ENCODE peak calls at places on chromosomes 4 and X, in eight cellular contexts. One of them, this sample, is unnamed.

GRCh38 chr4:120163895-120164294 is 97.2 kb upstream of the MAD2L1 start:
- DNase-seq in mucosa of descending colon: no peak
- DNase-seq in GM23338: no peak
- DNase-seq in astrocyte: no peak
- DNase-seq in aorta: no peak
- DNase-seq in PC-9: no peak
- DNase-seq in A549: no peak
- DNase-seq in osteoblast: no peak
- DNase-seq in this sample: no peak

GRCh38 chrX:119618439-119618838 is 12.2 kb upstream of the NKRF start:
- DNase-seq in mucosa of descending colon: no peak
- DNase-seq in astrocyte: no peak
- DNase-seq in A549: no peak
- DNase-seq in aorta: peak; percentile 72
- DNase-seq in PC-9: no peak
- DNase-seq in GM23338: no peak
- DNase-seq in osteoblast: no peak
- DNase-seq in this sample: no peak

GRCh38 chr4:78949735-78950134 is 10.5 kb upstream of the PAQR3 start:
- DNase-seq in GM23338: no peak
- DNase-seq in PC-9: no peak
- DNase-seq in astrocyte: no peak
- DNase-seq in A549: no peak
- DNase-seq in mucosa of descending colon: no peak
- DNase-seq in osteoblast: no peak
- DNase-seq in aorta: no peak
- DNase-seq in this sample: no peak

GRCh38 chr4:174222266-174222872 is 61.1 kb downstream of the FBXO8 start:
- DNase-seq in GM23338: peak; percentile 67
- DNase-seq in A549: no peak
- DNase-seq in mucosa of descending colon: no peak
- DNase-seq in osteoblast: no peak
- DNase-seq in PC-9: no peak
- DNase-seq in astrocyte: no peak
- DNase-seq in aorta: no peak
- DNase-seq in this sample: peak; percentile 54

GRCh38 chrX:68710870-68711576 is 63.6 kb downstream of the STARD8 start:
- DNase-seq in aorta: no peak
- DNase-seq in osteoblast: peak; percentile 81
- DNase-seq in mucosa of descending colon: no peak
- DNase-seq in PC-9: peak; percentile 50
- DNase-seq in GM23338: peak; percentile 76
- DNase-seq in astrocyte: peak; percentile 18
- DNase-seq in A549: peak; percentile 73
- DNase-seq in this sample: peak; percentile 33

GRCh38 chr4:17367201-17367600 is 144.7 kb downstream of the QDPR start:
- DNase-seq in aorta: no peak
- DNase-seq in osteoblast: no peak
- DNase-seq in PC-9: no peak
- DNase-seq in mucosa of descending colon: no peak
- DNase-seq in GM23338: no peak
- DNase-seq in astrocyte: peak; percentile 75
- DNase-seq in A549: no peak
- DNase-seq in this sample: no peak

GRCh38 chr4:122814426-122814825 is 12.2 kb upstream of the FGF2 start:
- DNase-seq in osteoblast: no peak
- DNase-seq in mucosa of descending colon: no peak
- DNase-seq in astrocyte: no peak
- DNase-seq in A549: no peak
- DNase-seq in GM23338: no peak
- DNase-seq in aorta: no peak
- DNase-seq in PC-9: no peak
- DNase-seq in this sample: no peak

GRCh38 chrX:112614640-112615039 is 65.1 kb downstream of the LHFPL1 start:
- DNase-seq in osteoblast: no peak
- DNase-seq in PC-9: no peak
- DNase-seq in aorta: no peak
- DNase-seq in astrocyte: peak; percentile 30
- DNase-seq in A549: no peak
- DNase-seq in mucosa of descending colon: no peak
- DNase-seq in GM23338: peak; percentile 68
- DNase-seq in this sample: no peak

GRCh38 chrX:22686138-22686541 is 313.6 kb upstream of the DDX53 start:
- DNase-seq in GM23338: no peak
- DNase-seq in osteoblast: peak; percentile 76
- DNase-seq in A549: no peak
- DNase-seq in aorta: no peak
- DNase-seq in PC-9: no peak
- DNase-seq in astrocyte: peak; percentile 89
- DNase-seq in mucosa of descending colon: no peak
- DNase-seq in this sample: no peak

GRCh38 chr4:7052923-7053715 is 9.9 kb downstream of the TADA2B start:
- DNase-seq in aorta: peak; percentile 66
- DNase-seq in GM23338: no peak
- DNase-seq in osteoblast: peak; percentile 78
- DNase-seq in PC-9: no peak
- DNase-seq in mucosa of descending colon: peak; percentile 33
- DNase-seq in astrocyte: no peak
- DNase-seq in A549: no peak
- DNase-seq in this sample: no peak

GRCh38 chr4:147480891-147481576 is at the start of gene EDNRA:
- DNase-seq in mucosa of descending colon: no peak
- DNase-seq in osteoblast: peak; percentile 81
- DNase-seq in GM23338: peak; percentile 69
- DNase-seq in PC-9: no peak
- DNase-seq in A549: peak; percentile 8
- DNase-seq in astrocyte: peak; percentile 61
- DNase-seq in aorta: peak; percentile 60
- DNase-seq in this sample: no peak

GRCh38 chr4:107247738-107248137 is 211.6 kb upstream of the DKK2 start:
- DNase-seq in A549: no peak
- DNase-seq in aorta: no peak
- DNase-seq in mucosa of descending colon: no peak
- DNase-seq in osteoblast: no peak
- DNase-seq in astrocyte: peak; percentile 14
- DNase-seq in PC-9: no peak
- DNase-seq in GM23338: no peak
- DNase-seq in this sample: no peak

GRCh38 chr4:121594796-121595526 is 101.8 kb downstream of the ANXA5 start:
- DNase-seq in PC-9: no peak
- DNase-seq in astrocyte: peak; percentile 56
- DNase-seq in mucosa of descending colon: no peak
- DNase-seq in A549: no peak
- DNase-seq in GM23338: no peak
- DNase-seq in osteoblast: peak; percentile 52
- DNase-seq in aorta: no peak
- DNase-seq in this sample: no peak

GRCh38 chr4:159158083-159158617 is 55.3 kb downstream of the RAPGEF2 start:
- DNase-seq in aorta: no peak
- DNase-seq in PC-9: no peak
- DNase-seq in astrocyte: no peak
- DNase-seq in A549: no peak
- DNase-seq in mucosa of descending colon: no peak
- DNase-seq in GM23338: no peak
- DNase-seq in osteoblast: no peak
- DNase-seq in this sample: no peak

GRCh38 chr4:76311896-76312331 is 5.4 kb downstream of the STBD1 start:
- DNase-seq in aorta: no peak
- DNase-seq in astrocyte: no peak
- DNase-seq in PC-9: no peak
- DNase-seq in osteoblast: no peak
- DNase-seq in mucosa of descending colon: no peak
- DNase-seq in GM23338: no peak
- DNase-seq in A549: no peak
- DNase-seq in this sample: no peak

GRCh38 chrX:124086411-124086810 is 124.9 kb downstream of the STAG2 start:
- DNase-seq in PC-9: no peak
- DNase-seq in astrocyte: no peak
- DNase-seq in A549: no peak
- DNase-seq in aorta: no peak
- DNase-seq in osteoblast: no peak
- DNase-seq in mucosa of descending colon: no peak
- DNase-seq in GM23338: no peak
- DNase-seq in this sample: no peak

GRCh38 chrX:48472225-48472624 is 2.2 kb upstream of the SLC38A5 start:
- DNase-seq in astrocyte: no peak
- DNase-seq in aorta: no peak
- DNase-seq in osteoblast: peak; percentile 53
- DNase-seq in A549: no peak
- DNase-seq in PC-9: no peak
- DNase-seq in mucosa of descending colon: no peak
- DNase-seq in GM23338: peak; percentile 12
- DNase-seq in this sample: no peak

GRCh38 chr4:10873809-10874208 is 189.2 kb upstream of the CLNK start:
- DNase-seq in mucosa of descending colon: no peak
- DNase-seq in astrocyte: no peak
- DNase-seq in GM23338: no peak
- DNase-seq in aorta: no peak
- DNase-seq in PC-9: no peak
- DNase-seq in osteoblast: no peak
- DNase-seq in A549: no peak
- DNase-seq in this sample: no peak

GRCh38 chr4:171118091-171118490 is 695.1 kb upstream of the GALNTL6 start:
- DNase-seq in PC-9: no peak
- DNase-seq in mucosa of descending colon: no peak
- DNase-seq in astrocyte: no peak
- DNase-seq in A549: no peak
- DNase-seq in aorta: no peak
- DNase-seq in osteoblast: no peak
- DNase-seq in GM23338: no peak
- DNase-seq in this sample: no peak

GRCh38 chr4:157312702-157313101 is 92.2 kb downstream of the GRIA2 start:
- DNase-seq in mucosa of descending colon: no peak
- DNase-seq in PC-9: no peak
- DNase-seq in osteoblast: no peak
- DNase-seq in GM23338: no peak
- DNase-seq in A549: no peak
- DNase-seq in aorta: no peak
- DNase-seq in astrocyte: no peak
- DNase-seq in this sample: no peak
- H3K4me1 ChIP-seq in mucosa of descending colon: no peaks in the 10 kb centered on the region
- H3K4me1 ChIP-seq in PC-9: no peaks in the 10 kb centered on the region
- H3K4me1 ChIP-seq in osteoblast: no peaks in the 10 kb centered on the region
- H3K4me1 ChIP-seq in GM23338: no peaks in the 10 kb centered on the region
- H3K4me1 ChIP-seq in A549: no peaks in the 10 kb centered on the region
- H3K4me1 ChIP-seq in aorta: no peaks in the 10 kb centered on the region
- H3K4me1 ChIP-seq in astrocyte: no peaks in the 10 kb centered on the region
- H3K4me1 ChIP-seq in this sample: no peaks in the 10 kb centered on the region

DNA sequence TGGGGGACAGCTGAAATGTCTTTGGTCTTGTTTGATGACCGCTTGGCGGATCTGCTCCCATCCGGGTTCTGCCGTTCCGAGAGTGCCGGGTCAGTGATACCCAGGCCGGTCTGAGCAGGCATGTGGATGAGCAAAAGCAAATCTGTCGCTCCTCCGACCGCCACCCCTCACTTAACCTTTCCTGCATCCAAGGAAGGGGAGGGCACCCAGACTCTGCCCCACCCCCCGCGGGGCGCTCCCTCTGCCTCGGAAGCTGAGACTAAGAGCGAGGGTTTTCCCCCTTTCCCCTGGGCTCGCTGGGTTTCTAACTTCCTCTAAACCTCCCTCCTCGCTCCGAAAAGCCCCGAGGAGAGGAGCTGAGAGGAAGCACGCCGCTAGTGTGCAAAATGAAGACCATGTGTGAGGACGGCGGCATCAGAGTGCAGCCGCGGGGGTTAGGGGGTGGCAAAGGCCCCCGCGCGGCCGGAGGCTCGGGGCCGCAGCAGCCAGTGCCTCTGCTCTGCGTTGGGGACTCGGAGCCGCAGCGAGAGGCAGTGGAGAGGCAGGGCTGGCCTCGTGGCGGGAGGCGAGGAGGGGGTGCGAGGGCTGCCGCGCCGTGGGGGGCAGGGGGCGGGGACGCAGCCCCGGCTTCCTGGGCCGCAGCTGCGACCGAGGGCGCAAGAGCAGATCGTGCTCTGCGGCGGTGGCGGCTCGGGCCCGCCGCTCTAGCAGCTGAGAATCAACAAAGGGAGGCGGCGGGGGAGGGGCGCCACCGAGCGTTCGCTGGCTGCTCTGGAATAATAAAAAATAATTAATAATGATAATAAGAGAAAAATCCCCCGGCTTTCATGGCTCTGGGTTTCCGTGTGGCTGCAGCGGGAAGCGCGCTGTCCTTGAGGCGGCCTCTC is 55.8 kb upstream of the BCOR start:
- DNase-seq in osteoblast: peak; percentile 92
- DNase-seq in PC-9: no peak
- DNase-seq in astrocyte: no peak
- DNase-seq in aorta: peak; percentile 71
- DNase-seq in GM23338: peak; percentile 39
- DNase-seq in A549: peak; percentile 35
- DNase-seq in mucosa of descending colon: peak; percentile 72
- DNase-seq in this sample: no peak
- H3K4me1 ChIP-seq in osteoblast: peaks cover 3% of the 10 kb centered on the region
- H3K4me1 ChIP-seq in PC-9: no peaks in the 10 kb centered on the region
- H3K4me1 ChIP-seq in astrocyte: peaks cover 8% of the 10 kb centered on the region
- H3K4me1 ChIP-seq in aorta: no peaks in the 10 kb centered on the region
- H3K4me1 ChIP-seq in GM23338: peaks cover 24% of the 10 kb centered on the region
- H3K4me1 ChIP-seq in A549: peaks cover 18% of the 10 kb centered on the region
- H3K4me1 ChIP-seq in mucosa of descending colon: peaks cover 6% of the 10 kb centered on the region
- H3K4me1 ChIP-seq in this sample: peaks cover 44% of the 10 kb centered on the region

GRCh38 chr4:68929076-68929737 is 22.4 kb downstream of the UGT2A3 start:
- DNase-seq in mucosa of descending colon: no peak
- DNase-seq in GM23338: no peak
- DNase-seq in astrocyte: no peak
- DNase-seq in aorta: no peak
- DNase-seq in osteoblast: no peak
- DNase-seq in PC-9: no peak
- DNase-seq in A549: no peak
- DNase-seq in this sample: no peak
- H3K4me1 ChIP-seq in mucosa of descending colon: no peaks in the 10 kb centered on the region
- H3K4me1 ChIP-seq in GM23338: no peaks in the 10 kb centered on the region
- H3K4me1 ChIP-seq in astrocyte: no peaks in the 10 kb centered on the region
- H3K4me1 ChIP-seq in aorta: no peaks in the 10 kb centered on the region
- H3K4me1 ChIP-seq in osteoblast: no peaks in the 10 kb centered on the region
- H3K4me1 ChIP-seq in PC-9: no peaks in the 10 kb centered on the region
- H3K4me1 ChIP-seq in A549: no peaks in the 10 kb centered on the region
- H3K4me1 ChIP-seq in this sample: no peaks in the 10 kb centered on the region

DNA sequence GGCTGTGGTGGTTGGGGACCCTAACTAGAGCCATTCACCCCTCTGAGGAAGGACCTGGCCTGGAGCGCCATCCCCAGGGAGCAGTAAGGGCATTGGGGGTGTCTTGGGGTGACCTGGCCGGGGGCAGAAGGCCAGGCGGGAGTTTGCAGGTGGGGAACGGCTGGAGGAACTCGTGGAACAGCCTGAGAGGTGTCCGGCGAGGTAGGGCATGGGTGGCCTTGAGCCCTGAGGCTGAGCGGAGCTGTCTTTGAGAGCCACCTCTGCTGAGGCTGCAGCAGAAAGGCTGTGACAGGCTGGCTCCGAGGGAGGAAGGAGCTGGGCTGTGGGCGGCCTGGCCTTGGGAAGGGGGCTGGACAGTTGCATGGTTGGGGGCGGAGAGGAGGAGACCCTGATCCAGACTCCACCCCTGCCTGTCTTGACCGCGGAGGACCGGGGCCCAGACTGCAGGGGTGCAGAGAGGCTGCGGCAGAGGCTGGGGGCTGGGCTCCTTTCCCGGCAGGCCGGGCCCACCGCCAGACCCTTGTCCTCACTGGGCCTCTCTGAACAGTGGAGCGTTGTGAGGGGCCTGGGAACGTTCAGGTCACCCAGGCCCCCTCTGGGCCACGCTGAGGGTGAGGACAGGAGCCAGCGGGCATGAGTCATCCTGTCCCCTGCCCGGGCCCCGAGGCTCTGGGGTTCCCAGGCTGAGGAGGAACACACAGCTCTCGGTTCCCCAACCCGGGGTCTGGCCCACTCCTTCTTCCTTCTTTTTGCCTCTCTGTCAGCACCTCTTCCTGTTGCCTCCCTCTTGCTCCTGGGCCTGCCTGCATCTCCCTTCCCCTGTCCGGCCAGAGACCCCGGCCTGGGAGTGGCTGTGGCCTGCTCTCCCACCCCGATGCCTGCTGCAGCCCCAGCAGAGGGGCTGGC is 8.1 kb downstream of the SH3BP2 start:
- DNase-seq in PC-9: peak; percentile 51
- DNase-seq in astrocyte: peak; percentile 58
- DNase-seq in aorta: peak; percentile 92
- DNase-seq in GM23338: peak; percentile 80
- DNase-seq in A549: no peak
- DNase-seq in osteoblast: peak; percentile 93
- DNase-seq in mucosa of descending colon: peak; percentile 72
- DNase-seq in this sample: peak; percentile 38
- H3K4me1 ChIP-seq in PC-9: peaks cover 77% of the 10 kb centered on the region
- H3K4me1 ChIP-seq in astrocyte: peaks cover 33% of the 10 kb centered on the region
- H3K4me1 ChIP-seq in aorta: no peaks in the 10 kb centered on the region
- H3K4me1 ChIP-seq in GM23338: peaks cover 16% of the 10 kb centered on the region
- H3K4me1 ChIP-seq in A549: peaks cover 48% of the 10 kb centered on the region
- H3K4me1 ChIP-seq in osteoblast: peaks cover 28% of the 10 kb centered on the region
- H3K4me1 ChIP-seq in mucosa of descending colon: peaks cover 78% of the 10 kb centered on the region
- H3K4me1 ChIP-seq in this sample: peaks cover 20% of the 10 kb centered on the region